ENCODE peak calls at places on chromosomes 6 and 20, in five cellular contexts. J is lower lobe of right lung, M is choroid plexus epithelial cell, P is OCI-LY7, U is astrocyte of the cerebellum. S is an unnamed sample.

GRCh38 chr20:31678389-31679356 is 41.0 kb downstream of the COX4I2 start:
- DNase-seq in J (no peak), M (peak), P (no peak), U (no peak), S (no peak)

GRCh38 chr6:27891300-27891913 is 20.8 kb downstream of the OR2B2 start:
- DNase-seq in J (no peak), M (no peak), P (peak), U (no peak), S (no peak)

GRCh38 chr6:105892577-105893262 is 193.4 kb upstream of the PRDM1 start:
- DNase-seq in J (no peak), M (peak), P (peak), U (no peak), S (peak)

GRCh38 chr6:80098392-80098791 is 8.1 kb upstream of the BCKDHB start:
- DNase-seq in J (no peak), M (no peak), P (no peak), U (no peak), S (no peak)

GRCh38 chr20:63978319-63979220 is 872 bp downstream of the SAMD10 start:
- DNase-seq in J (peak), M (peak), P (peak), U (no peak), S (peak)

GRCh38 chr20:1809121-1809520 is 86.1 kb upstream of the SIRPA start:
- DNase-seq in J (no peak), M (peak), P (no peak), U (peak), S (no peak)

GRCh38 chr6:108841377-108841855 is 6.8 kb upstream of the ARMC2 start:
- DNase-seq in J (peak), M (no peak), P (no peak), U (no peak), S (peak)

GRCh38 chr6:167424060-167424673 is 99.3 kb downstream of the TTLL2 start:
- DNase-seq in J (no peak), M (no peak), P (no peak), U (no peak), S (no peak)

GRCh38 chr6:33199687-33200233 is 705 bp downstream of the RXRB start:
- DNase-seq in J (no peak), M (peak), P (peak), U (no peak), S (no peak)

GRCh38 chr20:38337561-38338140 is 8.6 kb upstream of the LBP start:
- DNase-seq in J (no peak), M (no peak), P (peak), U (no peak), S (no peak)

GRCh38 chr6:34658605-34659218 is 37.9 kb downstream of the ILRUN start:
- DNase-seq in J (no peak), M (no peak), P (peak), U (no peak), S (no peak)

GRCh38 chr6:107894821-107895396 is 63.1 kb downstream of the SEC63 start:
- DNase-seq in J (no peak), M (no peak), P (peak), U (no peak), S (no peak)

GRCh38 chr6:36717871-36718540 is 20.4 kb downstream of the RAB44 start:
- DNase-seq in J (no peak), M (no peak), P (no peak), U (no peak), S (no peak)

GRCh38 chr20:7849675-7850074 is 90.6 kb downstream of the HAO1 start:
- DNase-seq in J (no peak), M (no peak), P (no peak), U (no peak), S (no peak)

GRCh38 chr20:53074811-53075314 is 102.7 kb downstream of the TSHZ2 start:
- DNase-seq in J (no peak), M (no peak), P (no peak), U (no peak), S (no peak)

GRCh38 chr6:32461493-32461892 is 21.8 kb downstream of the HLA-DRA start:
- DNase-seq in J (no peak), M (no peak), P (no peak), U (no peak), S (no peak)

GRCh38 chr6:63899550-63899949 is 263.9 kb downstream of the PHF3 start:
- DNase-seq in J (no peak), M (peak), P (no peak), U (no peak), S (no peak)

GRCh38 chr20:3930265-3931206 is 41.3 kb downstream of the PANK2 start:
- DNase-seq in J (no peak), M (no peak), P (no peak), U (no peak), S (no peak)
- TF ChIP-seq CTCF in J (no peak), M (no peak), P (no peak), U (no peak), S (no peak)

DNA sequence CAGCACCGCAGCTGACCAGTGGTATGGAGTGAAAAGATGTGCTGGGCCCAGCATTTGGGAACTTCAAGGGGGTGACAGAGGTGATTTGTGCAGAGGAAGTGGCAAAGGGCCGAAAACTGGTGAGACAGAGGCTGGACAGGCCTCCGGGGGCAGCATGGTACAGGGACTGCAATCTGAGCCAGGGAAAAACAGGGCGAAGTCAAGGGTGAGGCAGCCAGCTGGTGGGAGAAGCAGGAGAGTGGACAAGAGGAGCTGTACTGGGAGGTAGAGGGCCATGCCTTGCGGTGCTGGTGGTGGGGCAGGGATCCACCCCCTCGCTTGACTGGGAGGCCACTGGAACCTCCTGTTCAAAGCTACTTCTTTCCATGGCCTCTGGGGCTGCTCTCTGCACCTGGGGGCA is 7.3 kb upstream of the GFRA4 start:
- DNase-seq in J (no peak), M (no peak), P (no peak), U (no peak), S (no peak)
- TF ChIP-seq CTCF in J (no peak), M (peak), P (no peak), U (no peak), S (no peak)

DNA sequence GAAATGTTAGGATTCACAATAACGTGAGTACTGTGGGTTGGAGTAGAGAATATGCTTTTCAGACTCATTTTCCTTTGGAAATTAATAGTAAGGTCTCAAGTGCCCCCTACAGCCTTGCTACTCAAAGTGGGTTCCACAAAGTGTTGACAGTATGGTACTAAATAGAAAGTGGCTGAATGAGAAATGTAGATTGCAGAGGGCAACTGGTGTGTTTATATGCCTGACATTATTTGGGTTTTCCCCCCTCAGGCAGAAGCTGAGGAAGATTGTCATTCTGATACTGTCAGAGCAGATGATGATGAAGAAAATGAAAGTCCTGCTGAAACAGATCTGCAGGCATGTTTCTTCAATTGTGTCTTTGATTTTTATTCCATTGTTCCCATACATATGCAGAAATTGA is 5.6 kb downstream of the FBXO9 start:
- DNase-seq in J (no peak), M (peak), P (no peak), U (no peak), S (no peak)
- TF ChIP-seq CTCF in J (no peak), M (peak), P (peak), U (no peak), S (no peak)

GRCh38 chr20:33393609-33394008 is 7.7 kb downstream of the CDK5RAP1 start:
- DNase-seq in J (no peak), M (no peak), P (no peak), U (no peak), S (no peak)

GRCh38 chr20:33392016-33392415 is 9.3 kb downstream of the CDK5RAP1 start:
- DNase-seq in J (no peak), M (peak), P (no peak), U (peak), S (no peak)

GRCh38 chr20:33399924-33400323 is 1.4 kb downstream of the CDK5RAP1 start:
- DNase-seq in J (peak), M (peak), P (no peak), U (no peak), S (no peak)

DNA sequence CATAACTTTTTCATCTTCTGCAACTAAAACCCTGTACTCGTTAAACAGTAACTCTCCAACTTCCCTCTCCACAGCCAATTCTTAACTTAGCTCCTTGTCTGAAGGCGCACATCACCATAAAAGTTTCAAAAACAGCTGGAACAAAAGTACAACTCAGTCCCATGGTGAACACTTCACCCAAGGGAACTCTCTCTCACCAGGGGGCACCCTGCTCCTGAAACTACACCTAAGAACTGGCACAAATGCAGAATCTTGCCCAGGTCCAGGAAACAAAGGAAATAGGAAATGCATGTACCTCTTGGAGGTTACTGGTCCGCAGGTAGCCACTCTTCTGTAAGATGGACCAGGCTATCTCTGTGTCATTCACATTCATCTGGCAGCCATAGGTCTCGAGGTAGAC is 6.6 kb downstream of the CDK5RAP1 start:
- DNase-seq in J (no peak), M (peak), P (no peak), U (no peak), S (no peak)
- TF ChIP-seq CTCF in J (no peak), M (peak), P (peak), U (no peak), S (no peak)

GRCh38 chr6:8543714-8544113 is 108.4 kb upstream of the SLC35B3 start:
- DNase-seq in J (no peak), M (no peak), P (no peak), U (no peak), S (no peak)

GRCh38 chr6:8536122-8536521 is 100.8 kb upstream of the SLC35B3 start:
- DNase-seq in J (no peak), M (no peak), P (no peak), U (no peak), S (no peak)

GRCh38 chr6:8535505-8535904 is 100.2 kb upstream of the SLC35B3 start:
- DNase-seq in J (no peak), M (no peak), P (no peak), U (no peak), S (no peak)

DNA sequence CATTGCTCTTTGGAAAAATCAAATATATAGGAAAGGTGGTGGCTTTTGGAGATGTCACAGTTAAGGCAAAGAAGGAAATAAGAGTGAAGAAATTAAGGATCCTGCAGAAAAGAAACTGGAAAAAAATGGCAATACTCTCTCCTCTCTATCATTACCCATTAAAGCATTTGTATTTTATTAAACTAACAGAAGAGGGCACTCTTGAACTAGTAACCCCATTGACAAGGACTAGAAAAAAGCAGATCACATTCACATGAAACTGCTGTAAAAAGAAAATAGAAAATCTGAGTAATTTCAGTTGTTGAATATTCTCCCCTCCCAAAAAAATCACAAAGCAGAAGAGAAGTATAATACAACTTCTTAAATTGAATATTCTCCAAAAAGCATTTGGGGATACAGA is 104.1 kb upstream of the SLC35B3 start:
- DNase-seq in J (no peak), M (peak), P (peak), U (no peak), S (no peak)
- TF ChIP-seq CTCF in J (no peak), M (peak), P (peak), U (no peak), S (no peak)

GRCh38 chr6:43644940-43645612 is at the start of gene RSPH9:
- DNase-seq in J (peak), M (peak), P (no peak), U (no peak), S (peak)
- TF ChIP-seq CTCF in J (no peak), M (no peak), P (no peak), U (no peak), S (no peak)

GRCh38 chr6:100538086-100538485 is 73.4 kb upstream of the SIM1 start:
- DNase-seq in J (no peak), M (peak), P (no peak), U (no peak), S (no peak)
- TF ChIP-seq CTCF in J (no peak), M (no peak), P (no peak), U (no peak), S (no peak)

GRCh38 chr6:145118224-145118623 is 617.1 kb downstream of the EPM2A start:
- DNase-seq in J (no peak), M (no peak), P (no peak), U (no peak), S (no peak)
- TF ChIP-seq CTCF in J (no peak), M (no peak), P (no peak), U (no peak), S (no peak)

DNA sequence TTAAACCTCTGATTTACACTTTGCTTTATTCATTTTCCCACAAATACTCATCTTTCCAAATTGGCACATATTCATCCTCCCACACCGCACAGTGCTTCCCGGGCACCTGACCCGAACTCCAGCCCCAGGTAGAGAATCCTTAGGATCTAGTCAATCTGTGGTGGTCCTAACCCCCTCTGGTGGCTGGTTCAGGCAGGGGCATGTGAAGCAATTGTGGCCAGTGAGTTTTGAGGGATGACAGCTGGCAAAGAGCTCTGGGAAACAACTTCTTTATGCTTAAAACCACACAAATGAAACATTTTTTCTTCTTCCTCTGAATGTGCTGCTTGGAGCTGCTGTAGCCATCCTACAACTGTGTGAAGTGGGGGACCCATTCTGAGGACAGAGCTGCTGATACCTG is 54.7 kb downstream of the ELOVL5 start:
- DNase-seq in J (no peak), M (peak), P (peak), U (no peak), S (no peak)
- TF ChIP-seq CTCF in J (peak), M (peak), P (peak), U (peak), S (no peak)